ENCODE peak calls at places on chromosomes 11 and 22, in eight cellular contexts. D is tibial nerve, F is stomach, I is IMR-90, H is psoas muscle, N is cardiac muscle cell, K is mammary epithelial cell, Z is fibroblast of the aortic adventitia. B is an unnamed sample.

GRCh38 chr11:87020764-87021365 is 16.9 kb upstream of the TMEM135 start:
- DNase-seq in F (no peak), H (no peak), N (no peak), Z (peak), D (no peak), K (no peak), I (peak), B (no peak)

GRCh38 chr11:44634401-44635281 is 69.2 kb downstream of the CD82 start:
- DNase-seq in H (peak), F (peak), D (no peak), K (peak), N (peak), Z (peak), I (peak), B (no peak)

GRCh38 chr22:45542001-45542520 is 39.4 kb downstream of the FBLN1 start:
- DNase-seq in N (no peak), Z (no peak), D (no peak), I (no peak), F (no peak), K (no peak), H (no peak), B (no peak)

GRCh38 chr22:37300551-37301017 is 18.3 kb downstream of the CYTH4 start:
- DNase-seq in N (no peak), K (no peak), H (no peak), I (no peak), F (no peak), D (no peak), Z (no peak), B (peak)

GRCh38 chr22:30230787-30231461 is 15.6 kb downstream of the LIF start:
- DNase-seq in F (no peak), Z (no peak), K (no peak), N (no peak), D (no peak), H (no peak), I (no peak), B (no peak)

GRCh38 chr11:257766-258493 is 20.3 kb upstream of the NLRP6 start:
- DNase-seq in I (no peak), F (no peak), N (no peak), H (no peak), D (no peak), K (no peak), Z (no peak), B (no peak)

GRCh38 chr22:27857441-27857840 is 55.9 kb upstream of the MN1 start:
- DNase-seq in F (no peak), H (peak), K (peak), N (no peak), Z (peak), D (no peak), I (peak), B (no peak)

GRCh38 chr11:18010977-18011586 is 1.8 kb downstream of the SERGEF start:
- DNase-seq in F (no peak), N (no peak), H (no peak), I (no peak), D (no peak), K (no peak), Z (no peak), B (no peak)

GRCh38 chr22:20621162-20621561 is 113.8 kb downstream of the MED15 start:
- DNase-seq in F (no peak), I (no peak), H (no peak), Z (no peak), K (no peak), N (no peak), D (no peak), B (no peak)

GRCh38 chr11:123483465-123483864 is 53.4 kb downstream of the GRAMD1B start:
- DNase-seq in Z (peak), H (no peak), N (peak), K (peak), F (no peak), D (no peak), I (no peak), B (no peak)

GRCh38 chr11:44631831-44632230 is 66.4 kb downstream of the CD82 start:
- DNase-seq in H (no peak), D (no peak), K (no peak), Z (no peak), I (no peak), N (no peak), F (peak), B (no peak)

GRCh38 chr11:829116-829945 is 1.6 kb downstream of the CRACR2B start:
- DNase-seq in N (peak), H (no peak), D (no peak), K (no peak), F (peak), Z (no peak), I (no peak), B (no peak)

GRCh38 chr11:69500285-69501120 is 19.0 kb downstream of the LINC01488 start:
- DNase-seq in Z (no peak), I (no peak), N (no peak), K (no peak), F (no peak), H (no peak), D (no peak), B (no peak)

GRCh38 chr22:19169002-19169946 is 9.3 kb downstream of the SLC25A1 start:
- DNase-seq in H (no peak), N (peak), K (no peak), I (no peak), F (no peak), Z (no peak), D (no peak), B (no peak)

GRCh38 chr22:41687901-41688364 is 734 bp downstream of the SNU13 start:
- DNase-seq in K (peak), I (peak), H (no peak), F (no peak), N (peak), Z (peak), D (peak), B (no peak)

GRCh38 chr11:10780040-10780439 is 28.7 kb downstream of the EIF4G2 start:
- DNase-seq in N (no peak), Z (no peak), K (no peak), F (no peak), I (no peak), D (no peak), H (no peak), B (no peak)

GRCh38 chr22:19517171-19517500 is 7.1 kb downstream of the CLDN5 start:
- DNase-seq in H (no peak), N (no peak), Z (no peak), F (no peak), K (no peak), I (no peak), D (no peak), B (no peak)

GRCh38 chr11:33256031-33256807 is 962 bp upstream of the HIPK3 start:
- DNase-seq in I (no peak), F (no peak), D (no peak), N (no peak), Z (peak), K (no peak), H (no peak), B (no peak)

GRCh38 chr11:111849631-111850030 is 21.8 kb downstream of the ALG9 start:
- DNase-seq in K (no peak), F (no peak), H (no peak), I (no peak), D (no peak), Z (no peak), N (no peak), B (no peak)
- H3K4me3 ChIP-seq in K (no peak), F (no peak), H (no peak), I (no peak), D (no peak), Z (no peak), N (no peak), B (no peak)

DNA sequence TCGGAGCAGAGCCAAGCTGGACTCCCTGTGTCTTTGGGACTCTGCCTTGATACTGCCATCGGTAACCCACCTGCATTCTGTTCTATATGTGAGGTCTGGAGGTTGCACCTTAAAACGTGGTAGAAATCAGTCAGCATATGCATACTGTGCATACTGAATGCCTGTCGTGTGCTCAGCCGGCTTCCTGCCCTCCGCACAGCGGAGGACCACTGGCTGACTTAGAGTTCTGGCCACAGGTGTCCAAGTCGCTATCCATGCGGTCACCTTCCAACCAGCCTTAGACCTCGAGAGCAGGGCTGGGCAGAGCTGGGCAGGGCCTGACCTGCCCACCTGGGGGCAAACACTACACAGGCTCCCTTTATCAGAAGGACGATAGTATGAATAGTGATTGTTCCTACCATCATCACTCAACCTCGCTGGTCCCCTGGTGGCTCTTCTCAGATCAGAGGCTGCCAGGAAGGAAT is 3.8 kb downstream of the TBC1D10C start:
- DNase-seq in K (no peak), I (no peak), N (no peak), F (no peak), Z (no peak), H (no peak), D (no peak), B (no peak)
- H3K4me3 ChIP-seq in K (no peak), I (no peak), N (no peak), F (no peak), Z (no peak), H (no peak), D (no peak), B (peak)

GRCh38 chr11:124724854-124725718 is 14.7 kb upstream of the NRGN start:
- DNase-seq in I (no peak), H (peak), D (no peak), N (no peak), Z (no peak), F (no peak), K (no peak), B (no peak)
- H3K4me3 ChIP-seq in I (no peak), H (no peak), D (no peak), N (no peak), Z (no peak), F (no peak), K (no peak), B (no peak)

GRCh38 chr11:77191429-77191822 is 63.4 kb downstream of the MYO7A start:
- DNase-seq in K (peak), H (no peak), D (no peak), I (peak), N (no peak), Z (no peak), F (no peak), B (no peak)
- H3K4me3 ChIP-seq in K (peak), H (no peak), D (no peak), I (no peak), N (no peak), Z (no peak), F (peak), B (no peak)

GRCh38 chr11:36360833-36361232 is 64.7 kb downstream of the PRR5L start:
- DNase-seq in K (no peak), H (no peak), N (no peak), F (no peak), Z (peak), D (no peak), I (no peak), B (no peak)

GRCh38 chr11:36362902-36363301 is 66.8 kb downstream of the PRR5L start:
- DNase-seq in H (no peak), K (peak), D (no peak), N (peak), Z (peak), I (peak), F (no peak), B (no peak)

GRCh38 chr11:36361901-36362391 is 65.9 kb downstream of the PRR5L start:
- DNase-seq in F (no peak), K (peak), N (peak), Z (peak), H (no peak), D (peak), I (peak), B (no peak)

GRCh38 chr11:36360318-36360717 is 64.2 kb downstream of the PRR5L start:
- DNase-seq in K (no peak), Z (no peak), F (no peak), N (no peak), H (no peak), D (no peak), I (no peak), B (peak)

DNA sequence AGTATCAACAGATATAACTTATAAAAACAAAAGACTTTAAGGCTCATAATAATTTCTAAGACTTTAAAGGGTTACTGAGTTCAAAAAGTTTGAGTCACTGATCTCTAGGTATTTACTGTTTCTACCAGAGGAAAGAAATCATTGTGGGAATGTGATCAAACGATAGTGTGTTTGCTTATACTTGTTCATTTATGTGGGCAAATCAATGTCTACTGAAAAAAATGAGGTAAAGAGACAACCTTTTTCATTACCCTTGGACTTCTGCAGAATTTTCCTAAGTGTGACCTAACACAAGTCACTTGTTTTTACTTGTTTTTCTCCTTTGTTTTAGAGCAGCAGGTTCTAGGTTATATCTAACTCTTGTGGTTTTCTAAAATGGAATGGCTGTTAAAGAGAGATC is 65.4 kb downstream of the PRR5L start:
- DNase-seq in H (no peak), I (no peak), F (no peak), N (no peak), K (peak), Z (no peak), D (no peak), B (no peak)
- H3K4me3 ChIP-seq in H (no peak), I (peak), F (no peak), N (no peak), K (peak), Z (no peak), D (peak), B (no peak)

GRCh38 chr11:4072668-4073285 is 21.8 kb upstream of the RRM1 start:
- DNase-seq in F (peak), K (peak), Z (peak), I (peak), H (no peak), D (peak), N (peak), B (peak)

GRCh38 chr11:4074266-4074665 is 20.3 kb upstream of the RRM1 start:
- DNase-seq in H (no peak), K (peak), I (no peak), F (no peak), N (peak), D (no peak), Z (no peak), B (no peak)

GRCh38 chr11:4071325-4071724 is 23.3 kb upstream of the RRM1 start:
- DNase-seq in D (no peak), H (no peak), N (no peak), F (no peak), K (no peak), Z (no peak), I (no peak), B (no peak)

GRCh38 chr11:4068962-4069361 is 25.6 kb upstream of the RRM1 start:
- DNase-seq in F (no peak), H (no peak), Z (peak), K (no peak), I (no peak), D (no peak), N (peak), B (no peak)

GRCh38 chr11:4071828-4072421 is 22.7 kb upstream of the RRM1 start:
- DNase-seq in N (no peak), D (no peak), F (no peak), H (no peak), Z (no peak), K (no peak), I (no peak), B (no peak)
- H3K4me3 ChIP-seq in N (no peak), D (no peak), F (no peak), H (no peak), Z (no peak), K (no peak), I (no peak), B (no peak)

GRCh38 chr11:109120341-109120740 is 301.6 kb upstream of the C11orf87 start:
- DNase-seq in H (no peak), Z (no peak), K (no peak), N (no peak), I (no peak), D (no peak), F (no peak), B (no peak)

GRCh38 chr11:109121173-109121938 is 300.6 kb upstream of the C11orf87 start:
- DNase-seq in D (no peak), H (no peak), Z (no peak), I (no peak), N (no peak), K (no peak), F (no peak), B (no peak)

DNA sequence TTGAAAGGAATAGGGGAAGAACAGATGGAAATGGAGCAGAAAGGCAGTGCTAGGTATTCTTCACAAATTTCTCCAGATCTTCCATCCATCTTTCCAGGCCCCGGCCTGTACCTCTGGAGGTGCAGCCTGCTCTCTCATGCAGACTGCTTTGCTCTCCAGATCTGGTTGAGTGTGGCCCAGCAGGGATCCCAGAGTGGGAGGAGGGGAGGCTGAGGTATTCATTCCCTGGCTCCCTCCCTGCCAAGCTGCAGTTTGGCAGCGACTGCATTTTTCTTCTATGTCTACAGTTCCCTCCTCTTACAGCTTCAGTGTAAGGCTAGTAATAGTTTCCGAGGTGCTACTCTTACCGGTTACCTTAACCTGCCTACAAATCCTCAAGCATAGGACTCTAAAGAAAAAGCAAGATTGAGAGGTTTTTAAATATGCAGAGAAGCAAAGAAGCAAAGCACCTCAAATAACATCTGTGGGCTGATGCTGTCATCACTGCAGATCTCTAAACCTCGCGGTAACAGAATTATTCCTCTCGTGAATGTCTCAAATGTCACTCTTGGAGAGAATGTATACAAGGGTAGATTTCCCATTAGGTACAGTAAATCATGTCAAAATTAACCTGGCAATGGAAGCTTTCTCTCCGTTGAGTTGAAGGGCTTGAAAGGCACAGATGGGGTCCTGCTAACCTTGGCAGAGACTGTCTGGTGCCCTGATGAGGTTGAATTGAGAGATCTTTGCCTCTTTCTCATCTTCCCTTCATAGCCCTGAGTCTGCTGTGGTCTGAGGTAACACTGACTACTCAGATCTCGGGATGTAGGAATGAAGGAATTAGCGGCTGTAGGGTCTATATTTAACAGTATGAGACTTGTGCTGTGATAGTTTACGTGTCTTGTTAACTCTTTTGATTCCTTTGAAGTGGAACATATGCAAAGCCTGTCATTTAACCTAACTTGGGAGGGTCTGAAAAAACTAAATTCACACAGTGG is 297.9 kb upstream of the C11orf87 start:
- DNase-seq in H (no peak), D (no peak), Z (peak), K (no peak), I (peak), F (no peak), N (peak), B (no peak)
- H3K4me3 ChIP-seq in H (peak), D (no peak), Z (no peak), K (no peak), I (no peak), F (no peak), N (no peak), B (no peak)